ENCODE peak calls at places on chromosomes 12 and 14, in nine cellular contexts. Q is progenitor cell of endocrine pancreas, Y is body of pancreas, Z is fibroblast of mammary gland, T is A549, N is endothelial cell, S is DND-41, L is fibroblast of pulmonary artery, F is cardiac muscle cell. I is an unnamed sample.
A peak's percentile ranks its signal among the peaks of the same experiment; 100 is the strongest.

GRCh38 chr12:102172436-102172835 is 25.2 kb downstream of the PMCH start:
- DNase-seq in Q (no peak), Y (no peak), Z (peak; percentile 73), T (no peak), N (no peak), S (no peak), L (peak; percentile 88), F (peak; percentile 78), I (no peak)

GRCh38 chr14:71720978-71721624 is 211.1 kb upstream of the RGS6 start:
- DNase-seq in Q (no peak), Y (peak; percentile 34), Z (peak; percentile 87), T (peak; percentile 43), N (peak; percentile 65), S (peak; percentile 49), L (peak; percentile 90), F (peak; percentile 91), I (no peak)

GRCh38 chr14:65210118-65210826 is 108.0 kb upstream of the MAX start:
- DNase-seq in Q (no peak), Y (peak; percentile 23), Z (peak; percentile 65), T (no peak), N (no peak), S (peak; percentile 57), L (peak; percentile 57), F (peak; percentile 49), I (no peak)

GRCh38 chr12:55724226-55724939 is 4.2 kb downstream of the RDH5 start:
- DNase-seq in Q (no peak), Y (peak; percentile 84), Z (peak; percentile 81), T (peak; percentile 70), N (peak; percentile 59), S (peak; percentile 67), L (peak; percentile 74), F (peak; percentile 77), I (no peak)

GRCh38 chr12:67377021-67377420 is 107.9 kb downstream of the CAND1 start:
- DNase-seq in Q (no peak), Y (no peak), Z (no peak), T (no peak), N (no peak), S (no peak), L (no peak), F (no peak), I (no peak)

GRCh38 chr14:64244279-64244678 is 49.9 kb downstream of the ESR2 start:
- DNase-seq in Q (no peak), Y (peak; percentile 41), Z (peak; percentile 17), T (no peak), N (no peak), S (no peak), L (peak; percentile 62), F (peak; percentile 57), I (no peak)

GRCh38 chr14:104309657-104310369 is 171.4 kb downstream of the KIF26A start:
- DNase-seq in Q (no peak), Y (no peak), Z (no peak), T (no peak), N (no peak), S (no peak), L (no peak), F (no peak), I (no peak)

GRCh38 chr12:87332987-87333761 is 696.0 kb downstream of the C12orf50 start:
- DNase-seq in Q (no peak), Y (no peak), Z (no peak), T (no peak), N (no peak), S (no peak), L (peak; percentile 27), F (no peak), I (no peak)

GRCh38 chr12:52243264-52243773 is 10.3 kb downstream of the KRT7 start:
- DNase-seq in Q (no peak), Y (no peak), Z (no peak), T (no peak), N (no peak), S (no peak), L (no peak), F (no peak), I (no peak)

GRCh38 chr12:84723988-84724387 is 188.6 kb downstream of the SLC6A15 start:
- DNase-seq in Q (no peak), Y (no peak), Z (no peak), T (no peak), N (no peak), S (no peak), L (no peak), F (no peak), I (no peak)

GRCh38 chr14:102699416-102700110 is 77.7 kb upstream of the TRAF3 start:
- DNase-seq in Q (no peak), Y (no peak), Z (peak; percentile 40), T (no peak), N (no peak), S (no peak), L (peak; percentile 27), F (no peak), I (no peak)

GRCh38 chr12:17381211-17381610 is 708.8 kb downstream of the RERGL start:
- DNase-seq in Q (no peak), Y (no peak), Z (no peak), T (peak; percentile 4), N (no peak), S (no peak), L (no peak), F (no peak), I (no peak)

GRCh38 chr14:72788972-72789728 is 104.8 kb downstream of the DPF3 start:
- DNase-seq in Q (no peak), Y (no peak), Z (no peak), T (no peak), N (no peak), S (no peak), L (no peak), F (no peak), I (no peak)

GRCh38 chr14:74860899-74861733 is 14.8 kb downstream of the PROX2 start:
- DNase-seq in Q (peak; percentile 84), Y (peak; percentile 91), Z (peak; percentile 83), T (peak; percentile 74), N (peak; percentile 95), S (peak; percentile 86), L (peak; percentile 88), F (peak; percentile 89), I (peak; percentile 90)

GRCh38 chr14:61524211-61524806 is 171.0 kb upstream of the HIF1A start:
- DNase-seq in Q (no peak), Y (peak; percentile 79), Z (peak; percentile 86), T (no peak), N (no peak), S (no peak), L (peak; percentile 89), F (peak; percentile 88), I (no peak)

GRCh38 chr12:100718212-100718611 is 76.4 kb upstream of the ANO4 start:
- DNase-seq in Q (no peak), Y (no peak), Z (peak; percentile 24), T (no peak), N (no peak), S (no peak), L (peak; percentile 36), F (peak; percentile 40), I (no peak)

GRCh38 chr12:71661977-71662522 is 1.6 kb downstream of the ZFC3H1 start:
- DNase-seq in Q (no peak), Y (no peak), Z (peak; percentile 28), T (no peak), N (no peak), S (no peak), L (peak; percentile 82), F (peak; percentile 80), I (no peak)

GRCh38 chr12:42791399-42791798 is 201.9 kb upstream of the PRICKLE1 start:
- DNase-seq in Q (no peak), Y (no peak), Z (no peak), T (no peak), N (no peak), S (no peak), L (no peak), F (no peak), I (no peak)

GRCh38 chr12:42794811-42795210 is 205.3 kb upstream of the PRICKLE1 start:
- DNase-seq in Q (no peak), Y (no peak), Z (peak; percentile 55), T (no peak), N (no peak), S (no peak), L (no peak), F (no peak), I (no peak)

GRCh38 chr12:42789808-42790760 is 200.5 kb upstream of the PRICKLE1 start:
- DNase-seq in Q (no peak), Y (no peak), Z (peak; percentile 45), T (no peak), N (no peak), S (no peak), L (peak; percentile 69), F (peak; percentile 75), I (no peak)

GRCh38 chr12:42790761-42791151 is 201.2 kb upstream of the PRICKLE1 start:
- DNase-seq in Q (no peak), Y (no peak), Z (peak; percentile 65), T (peak; percentile 19), N (no peak), S (no peak), L (peak; percentile 66), F (peak; percentile 84), I (no peak)

GRCh38 chr12:42792265-42792664 is 202.7 kb upstream of the PRICKLE1 start:
- DNase-seq in Q (no peak), Y (no peak), Z (no peak), T (no peak), N (no peak), S (no peak), L (no peak), F (no peak), I (no peak)
- TF ChIP-seq CTCF in Q (peak; percentile 23), Y (no peak), Z (no peak), T (no peak), N (no peak), S (no peak), L (no peak), F (peak; percentile 9), I (no peak)

GRCh38 chr12:5038781-5039311 is 4.8 kb upstream of the KCNA5 start:
- DNase-seq in Q (no peak), Y (no peak), Z (no peak), T (no peak), N (peak; percentile 19), S (no peak), L (no peak), F (no peak), I (no peak)
- TF ChIP-seq CTCF in Q (no peak), Y (no peak), Z (no peak), T (no peak), N (no peak), S (no peak), L (no peak), F (no peak), I (no peak)

GRCh38 chr14:50116221-50116956 is at the start of gene VCPKMT:
- DNase-seq in Q (peak; percentile 89), Y (peak; percentile 94), Z (peak; percentile 83), T (peak; percentile 76), N (peak; percentile 96), S (peak; percentile 96), L (peak; percentile 92), F (peak; percentile 94), I (peak; percentile 95)
- TF ChIP-seq CTCF in Q (no peak), Y (no peak), Z (no peak), T (no peak), N (no peak), S (no peak), L (no peak), F (no peak), I (no peak)

DNA sequence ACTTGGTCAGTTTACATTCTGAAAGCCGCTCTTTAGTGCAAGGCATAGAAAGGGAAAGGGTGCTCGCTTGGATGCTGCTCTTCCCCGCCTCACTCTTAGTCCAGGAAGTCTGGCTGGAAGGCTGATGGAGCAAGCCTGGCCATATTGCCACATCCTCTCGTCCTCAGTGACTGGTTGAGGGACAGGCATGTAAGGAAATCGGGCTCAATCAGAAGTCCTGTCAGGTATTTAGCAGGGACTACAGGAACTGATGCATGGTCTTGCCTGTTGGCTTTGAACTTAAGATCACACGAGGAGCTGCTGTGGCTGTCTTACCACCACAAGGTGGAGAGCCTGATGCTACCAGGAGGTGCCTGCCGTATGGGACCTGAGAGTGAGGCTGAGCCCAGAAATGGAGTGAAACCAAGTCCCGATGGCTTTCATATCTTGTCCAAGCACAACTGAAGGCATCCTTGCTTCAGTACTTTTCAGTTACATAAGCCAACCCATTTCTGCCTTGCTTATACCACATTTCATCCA is 10.7 kb upstream of the C12orf75 start:
- DNase-seq in Q (no peak), Y (no peak), Z (no peak), T (no peak), N (no peak), S (peak; percentile 49), L (no peak), F (no peak), I (no peak)
- TF ChIP-seq CTCF in Q (no peak), Y (no peak), Z (no peak), T (no peak), N (no peak), S (peak; percentile 53), L (no peak), F (no peak), I (no peak)